ENCODE peak calls at places on chromosomes 2 and 18, in six cellular contexts. F is H1, T is IMR-90, S is H9, B is mesenchymal stem cell, H is trophoblast cell. Q is an unnamed sample.

GRCh38 chr2:239853121-239853520 is 172.0 kb downstream of the NDUFA10 start:
- DNase-seq in F (no peak), T (no peak), S (no peak), B (no peak), H (no peak), Q (no peak)

GRCh38 chr2:1550658-1551316 is 137.5 kb downstream of the TPO start:
- DNase-seq in F (no peak), T (peak; percentile 22), S (peak; percentile 71), B (peak; percentile 30), H (peak; percentile 31), Q (peak; percentile 48)

GRCh38 chr2:47269316-47270232 is 114.5 kb upstream of the STPG4 start:
- DNase-seq in F (no peak), T (peak; percentile 99), S (no peak), B (peak; percentile 99), H (no peak), Q (no peak)

GRCh38 chr18:32771169-32771751 is 1.6 kb downstream of the KLHL14 start:
- DNase-seq in F (no peak), T (no peak), S (peak; percentile 45), B (peak; percentile 41), H (no peak), Q (no peak)

GRCh38 chr18:36311026-36311570 is 13.6 kb downstream of the FHOD3 start:
- DNase-seq in F (no peak), T (no peak), S (peak; percentile 18), B (no peak), H (no peak), Q (no peak)

GRCh38 chr2:68045337-68045736 is 17.5 kb downstream of the C1D start:
- DNase-seq in F (no peak), T (no peak), S (no peak), B (peak; percentile 65), H (no peak), Q (no peak)

GRCh38 chr2:176873403-176873802 is 339.2 kb upstream of the HNRNPA3 start:
- DNase-seq in F (no peak), T (peak; percentile 1), S (no peak), B (no peak), H (no peak), Q (no peak)

GRCh38 chr2:189798312-189799029 is 14.2 kb downstream of the PMS1 start:
- DNase-seq in F (no peak), T (peak; percentile 74), S (no peak), B (peak; percentile 46), H (no peak), Q (no peak)

GRCh38 chr18:59898609-59899297 is 1.0 kb upstream of the PMAIP1 start:
- DNase-seq in F (no peak), T (no peak), S (peak; percentile 35), B (no peak), H (no peak), Q (no peak)

GRCh38 chr18:14097761-14098160 is 34.5 kb downstream of the ZNF519 start:
- DNase-seq in F (no peak), T (no peak), S (no peak), B (no peak), H (no peak), Q (no peak)

GRCh38 chr2:108630567-108631405 is 88.5 kb upstream of the RANBP2 start:
- DNase-seq in F (no peak), T (peak; percentile 51), S (no peak), B (peak; percentile 48), H (no peak), Q (no peak)

GRCh38 chr2:72956050-72956395 is 38.7 kb downstream of the EMX1 start:
- DNase-seq in F (no peak), T (no peak), S (no peak), B (no peak), H (no peak), Q (no peak)

GRCh38 chr2:123128951-123129350 is 896.1 kb upstream of the CNTNAP5 start:
- DNase-seq in F (no peak), T (no peak), S (no peak), B (no peak), H (no peak), Q (no peak)

GRCh38 chr2:177154809-177155208 is 57.8 kb upstream of the HNRNPA3 start:
- DNase-seq in F (no peak), T (no peak), S (no peak), B (no peak), H (no peak), Q (no peak)

GRCh38 chr2:157497603-157498314 is 53.9 kb upstream of the CYTIP start:
- DNase-seq in F (no peak), T (peak; percentile 49), S (no peak), B (peak; percentile 32), H (peak; percentile 78), Q (peak; percentile 6)

GRCh38 chr2:64550042-64550441 is 25.9 kb downstream of the AFTPH start:
- DNase-seq in F (no peak), T (no peak), S (no peak), B (no peak), H (no peak), Q (no peak)

GRCh38 chr2:148560501-148560900 is 84.0 kb upstream of the EPC2 start:
- DNase-seq in F (no peak), T (peak; percentile 6), S (no peak), B (peak; percentile 15), H (peak; percentile 16), Q (no peak)

GRCh38 chr2:112183327-112184025 is 45.3 kb downstream of the FBLN7 start:
- DNase-seq in F (no peak), T (peak; percentile 12), S (no peak), B (no peak), H (no peak), Q (no peak)

GRCh38 chr2:126700677-126701076 is 44.7 kb downstream of the GYPC start:
- DNase-seq in F (no peak), T (peak; percentile 81), S (no peak), B (peak; percentile 40), H (no peak), Q (no peak)

GRCh38 chr2:111202266-111203040 is 81.7 kb downstream of the BCL2L11 start:
- DNase-seq in F (no peak), T (peak; percentile 89), S (no peak), B (peak; percentile 56), H (no peak), Q (no peak)

GRCh38 chr2:197125000-197125399 is 185.6 kb downstream of the ANKRD44 start:
- DNase-seq in F (no peak), T (peak; percentile 92), S (no peak), B (peak; percentile 59), H (no peak), Q (no peak)

GRCh38 chr2:30038419-30038818 is 108.4 kb upstream of the YPEL5 start:
- DNase-seq in F (no peak), T (no peak), S (no peak), B (no peak), H (no peak), Q (no peak)

GRCh38 chr18:61738488-61738887 is 154.3 kb downstream of the RNF152 start:
- DNase-seq in F (no peak), T (peak; percentile 40), S (no peak), B (peak; percentile 71), H (peak; percentile 13), Q (no peak)

GRCh38 chr2:96144481-96145027 is 686 bp downstream of the DUSP2 start:
- DNase-seq in F (no peak), T (no peak), S (peak; percentile 52), B (no peak), H (no peak), Q (no peak)
- H3K4ac ChIP-seq in F (peak overlapping the region; percentile 83), T (peak overlapping the region; percentile 21), S (no peak overlapping the region), B (no peak overlapping the region), H (peak overlapping the region; percentile 17), Q (no peak overlapping the region)

GRCh38 chr2:223957092-223957851 is at the start of gene MRPL44:
- DNase-seq in F (peak; percentile 75), T (peak; percentile 93), S (peak; percentile 94), B (peak; percentile 96), H (peak; percentile 98), Q (peak; percentile 92)
- H4K91ac ChIP-seq in F (no peak within 1 kb of the TSS), T (peak within 1 kb of the TSS; percentile 74), S (no peak within 1 kb of the TSS), B (peak within 1 kb of the TSS; percentile 89), H (peak within 1 kb of the TSS; percentile 97), Q (no peak within 1 kb of the TSS)

GRCh38 chr18:21638822-21639221 is 26.7 kb downstream of the SNRPD1 start:
- DNase-seq in F (no peak), T (no peak), S (no peak), B (no peak), H (no peak), Q (no peak)
- H3K4me2 ChIP-seq in F (no peak overlapping the region), T (no peak overlapping the region), S (no peak overlapping the region), B (no peak overlapping the region), H (no peak overlapping the region), Q (no peak overlapping the region)

GRCh38 chr2:200364620-200365019 is 58.1 kb downstream of the SPATS2L start:
- DNase-seq in F (no peak), T (no peak), S (no peak), B (no peak), H (no peak), Q (no peak)

GRCh38 chr2:200363279-200363678 is 56.8 kb downstream of the SPATS2L start:
- DNase-seq in F (no peak), T (no peak), S (no peak), B (no peak), H (no peak), Q (no peak)

GRCh38 chr2:200360364-200360763 is 53.9 kb downstream of the SPATS2L start:
- DNase-seq in F (no peak), T (no peak), S (peak; percentile 44), B (no peak), H (no peak), Q (no peak)

GRCh38 chr2:200364142-200364541 is 57.6 kb downstream of the SPATS2L start:
- DNase-seq in F (no peak), T (no peak), S (no peak), B (no peak), H (no peak), Q (no peak)

DNA sequence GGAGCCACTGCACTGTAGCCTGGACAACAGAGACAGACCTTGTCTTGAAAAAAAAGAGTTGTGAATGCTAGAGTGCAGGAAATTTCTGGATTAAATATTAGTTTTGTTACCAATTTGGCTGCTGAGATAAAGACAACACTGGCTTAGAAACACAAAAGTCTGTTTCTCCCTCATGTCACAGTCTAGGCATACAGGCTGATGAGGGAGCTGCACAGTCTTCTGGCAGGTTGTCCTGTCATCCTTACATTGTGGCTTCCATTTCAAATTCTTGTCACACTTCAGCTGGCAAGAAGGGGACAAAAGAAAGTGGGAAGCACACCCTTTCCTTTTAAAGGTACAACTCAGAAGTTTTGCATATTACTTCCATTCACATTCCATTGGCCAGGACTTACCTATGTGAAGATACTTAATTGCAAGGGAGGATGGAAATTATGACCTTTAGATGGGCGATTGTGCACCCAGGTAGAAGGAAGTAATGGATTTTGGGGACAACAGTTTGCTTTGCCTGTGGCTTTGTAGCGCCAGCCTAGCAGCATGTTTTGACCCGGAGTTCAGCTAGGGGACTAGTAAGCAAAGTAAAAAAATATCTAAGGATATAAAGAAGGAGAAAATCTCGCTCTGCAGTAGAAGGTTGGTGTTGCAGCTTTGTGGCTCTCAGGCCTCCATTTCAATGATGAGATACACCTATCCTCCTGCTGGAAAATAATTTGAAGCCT is 55.9 kb downstream of the SPATS2L start:
- DNase-seq in F (no peak), T (no peak), S (no peak), B (no peak), H (no peak), Q (no peak)
- H3K4ac ChIP-seq in F (peak overlapping the region; percentile 27), T (no peak overlapping the region), S (no peak overlapping the region), B (no peak overlapping the region), H (peak overlapping the region; percentile 82), Q (no peak overlapping the region)

DNA sequence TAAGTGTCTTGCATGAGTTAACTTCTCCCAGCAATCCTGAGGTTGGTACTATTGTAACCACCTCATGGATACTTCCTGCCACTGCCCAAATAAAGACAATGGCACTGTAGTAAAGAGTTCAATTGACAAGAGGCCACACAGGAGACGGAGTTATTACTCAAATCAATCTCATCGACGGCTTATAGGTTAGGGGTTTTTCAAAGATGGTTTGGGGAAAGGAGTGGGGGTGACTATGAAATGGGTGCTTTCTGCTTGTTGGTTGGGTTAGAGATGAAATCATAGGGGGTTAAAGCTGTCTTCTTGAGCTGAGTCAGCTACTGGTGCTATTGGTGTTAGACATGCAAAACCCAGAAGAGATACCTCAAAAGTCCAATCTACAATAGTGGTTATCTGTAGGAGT is 1258.0 kb upstream of the ZEB2 start:
- DNase-seq in F (no peak), T (no peak), S (no peak), B (no peak), H (no peak), Q (no peak)
- H4K91ac ChIP-seq in F (no peak overlapping the region), T (no peak overlapping the region), S (no peak overlapping the region), B (no peak overlapping the region), H (no peak overlapping the region), Q (no peak overlapping the region)

Q was measured in neuronal stem cell.